ENCODE peak calls at places on chromosomes 16 and 17, in nine cellular contexts. S is NCI-H2081 treated with DMSO at 0.1 percent for 48 hours, K is dorsolateral prefrontal cortex, E is NCI-H1417, G is nucleus accumbens, Y is fibroblast of the aortic adventitia, R is adipocyte, O is EL, F is heart left ventricle. M is an unnamed sample.

GRCh38 chr16:28491080-28491969 is 549 bp downstream of the CLN3 start:
- DNase-seq in F (peak), G (no peak), O (peak), S (no peak), R (peak), K (no peak), Y (peak), E (peak), M (peak)

GRCh38 chr17:4438162-4438944 is 4.6 kb downstream of the SPNS3 start:
- DNase-seq in E (no peak), O (no peak), S (no peak), Y (no peak), F (no peak), G (no peak), K (no peak), R (no peak), M (no peak)

GRCh38 chr17:67427410-67427809 is 50.3 kb downstream of the PITPNC1 start:
- DNase-seq in K (no peak), E (no peak), S (no peak), Y (no peak), O (no peak), R (no peak), G (no peak), F (no peak), M (no peak)

GRCh38 chr17:58391302-58391984 is 25.9 kb downstream of the RNF43 start:
- DNase-seq in S (peak), F (peak), O (peak), Y (peak), K (no peak), E (peak), R (no peak), G (no peak), M (peak)

GRCh38 chr16:81498351-81498750 is 53.7 kb downstream of the CMIP start:
- DNase-seq in Y (no peak), K (no peak), R (no peak), G (no peak), E (no peak), F (no peak), S (no peak), O (no peak), M (no peak)

GRCh38 chr17:16419074-16419928 is 3.9 kb downstream of the TRPV2 start:
- DNase-seq in O (peak), S (no peak), F (no peak), R (peak), E (no peak), Y (peak), K (no peak), G (no peak), M (peak)

GRCh38 chr17:77146882-77147281 is 6.1 kb downstream of the SEC14L1 start:
- DNase-seq in G (no peak), S (peak), R (no peak), O (no peak), E (peak), F (peak), Y (no peak), K (no peak), M (no peak)

GRCh38 chr16:25155553-25156460 is 44.3 kb downstream of the LCMT1 start:
- DNase-seq in Y (no peak), S (no peak), E (no peak), K (no peak), R (no peak), O (peak), G (no peak), F (no peak), M (no peak)

GRCh38 chr16:3129137-3130131 is 5.4 kb upstream of the ZNF213 start:
- DNase-seq in G (peak), S (peak), Y (peak), F (peak), K (peak), R (peak), O (peak), E (peak), M (peak)

GRCh38 chr16:11535494-11535893 is 51.2 kb downstream of the LITAF start:
- DNase-seq in G (no peak), S (no peak), E (peak), Y (no peak), F (no peak), O (no peak), K (no peak), R (no peak), M (no peak)

GRCh38 chr16:27243725-27244362 is 24.7 kb downstream of the NSMCE1 start:
- DNase-seq in O (no peak), S (no peak), F (no peak), R (no peak), G (no peak), K (no peak), Y (no peak), E (no peak), M (no peak)

GRCh38 chr16:10228779-10229178 is 46.6 kb upstream of the GRIN2A start:
- DNase-seq in Y (no peak), E (no peak), F (no peak), R (no peak), O (no peak), S (no peak), K (no peak), G (no peak), M (peak)

GRCh38 chr17:77723071-77723908 is 235.2 kb upstream of the TNRC6C start:
- DNase-seq in F (no peak), R (no peak), E (no peak), O (no peak), K (no peak), Y (no peak), S (no peak), G (peak), M (no peak)

GRCh38 chr16:69567031-69567680 is 1.4 kb downstream of the NFAT5 start:
- DNase-seq in F (no peak), G (peak), O (peak), E (no peak), S (no peak), Y (peak), K (no peak), R (peak), M (peak)

GRCh38 chr17:13029340-13029739 is 11.5 kb upstream of the ELAC2 start:
- DNase-seq in S (no peak), R (no peak), E (no peak), O (no peak), G (no peak), Y (no peak), K (no peak), F (no peak), M (no peak)

GRCh38 chr16:85514601-85515318 is 98.4 kb upstream of the GSE1 start:
- DNase-seq in R (peak), G (peak), K (peak), F (peak), Y (peak), O (peak), S (peak), E (no peak), M (no peak)

GRCh38 chr16:12573730-12574383 is 229.8 kb downstream of the CPPED1 start:
- DNase-seq in S (no peak), Y (peak), G (peak), O (peak), F (no peak), R (peak), K (peak), E (no peak), M (peak)

GRCh38 chr16:2505695-2506094 is 8.1 kb upstream of the ATP6V0C start:
- DNase-seq in R (no peak), G (no peak), K (no peak), Y (no peak), E (no peak), S (no peak), F (no peak), O (no peak), M (no peak)

GRCh38 chr17:73969956-73970355 is 233.5 kb upstream of the RPL38 start:
- DNase-seq in F (peak), G (no peak), E (no peak), K (peak), O (no peak), Y (no peak), R (no peak), S (no peak), M (peak)

GRCh38 chr17:83186226-83186625 is 106.8 kb downstream of the METRNL start:
- DNase-seq in S (no peak), G (no peak), O (no peak), E (no peak), Y (no peak), K (no peak), R (no peak), F (no peak), M (no peak)

GRCh38 chr16:14344945-14345344 is 273.8 kb downstream of the MRTFB start:
- DNase-seq in F (no peak), G (no peak), K (no peak), R (no peak), S (no peak), Y (no peak), E (no peak), O (no peak), M (no peak)